ENCODE peak calls at places on chromosomes 1 and 21, in eight cellular contexts. Z is GM23338, L is GM12878, P is HCT116, B is HepG2, C is SK-N-SH, T is Panc1, W is A549. J is an unnamed sample.

GRCh38 chr1:93979718-93980319 is 70.6 kb upstream of the GCLM start:
- DNase-seq in Z (no peak), L (no peak), P (no peak), B (peak), C (no peak), T (no peak), W (peak), J (no peak)

GRCh38 chr1:53559391-53559815 is 100.2 kb downstream of the DMRTB1 start:
- DNase-seq in Z (no peak), L (no peak), P (no peak), B (no peak), C (peak), T (no peak), W (no peak), J (no peak)

GRCh38 chr1:230140221-230141001 is 73.4 kb downstream of the GALNT2 start:
- DNase-seq in Z (peak), L (no peak), P (no peak), B (no peak), C (no peak), T (no peak), W (no peak), J (no peak)

GRCh38 chr1:213110349-213111300 is 59.6 kb downstream of the RPS6KC1 start:
- DNase-seq in Z (no peak), L (peak), P (no peak), B (no peak), C (no peak), T (no peak), W (no peak), J (no peak)

GRCh38 chr1:189323090-189323489 is 1154.6 kb downstream of the BRINP3 start:
- DNase-seq in Z (no peak), L (no peak), P (no peak), B (no peak), C (no peak), T (no peak), W (no peak), J (no peak)

GRCh38 chr1:186191511-186191910 is 183.5 kb downstream of the TPR start:
- DNase-seq in Z (no peak), L (no peak), P (no peak), B (no peak), C (no peak), T (no peak), W (no peak), J (no peak)

GRCh38 chr21:46317710-46318463 is 5.8 kb downstream of the C21orf58 start:
- DNase-seq in Z (peak), L (no peak), P (no peak), B (no peak), C (no peak), T (no peak), W (no peak), J (no peak)

GRCh38 chr1:69081671-69082070 is 486.1 kb upstream of the LRRC7 start:
- DNase-seq in Z (peak), L (no peak), P (no peak), B (no peak), C (no peak), T (no peak), W (no peak), J (no peak)

GRCh38 chr21:38765056-38765455 is 40.7 kb upstream of the ETS2 start:
- DNase-seq in Z (no peak), L (no peak), P (no peak), B (no peak), C (no peak), T (no peak), W (no peak), J (no peak)

GRCh38 chr1:233668725-233669294 is 54.9 kb downstream of the KCNK1 start:
- DNase-seq in Z (no peak), L (peak), P (peak), B (no peak), C (no peak), T (peak), W (peak), J (no peak)

GRCh38 chr1:118479351-118479750 is 294.3 kb upstream of the SPAG17 start:
- DNase-seq in Z (no peak), L (no peak), P (no peak), B (no peak), C (no peak), T (no peak), W (no peak), J (no peak)

GRCh38 chr1:59692591-59692990 is 122.2 kb upstream of the HOOK1 start:
- DNase-seq in Z (no peak), L (no peak), P (no peak), B (no peak), C (peak), T (no peak), W (no peak), J (peak)

GRCh38 chr1:153608089-153608672 is 4.8 kb downstream of the S100A16 start:
- DNase-seq in Z (peak), L (no peak), P (no peak), B (no peak), C (no peak), T (no peak), W (peak), J (no peak)

GRCh38 chr1:172266528-172267174 is 153.8 kb upstream of the C1orf105 start:
- DNase-seq in Z (no peak), L (no peak), P (no peak), B (no peak), C (no peak), T (no peak), W (no peak), J (no peak)

GRCh38 chr1:63624911-63625310 is 31.7 kb downstream of the PGM1 start:
- DNase-seq in Z (no peak), L (no peak), P (no peak), B (no peak), C (no peak), T (no peak), W (no peak), J (no peak)

GRCh38 chr1:3819626-3820245 is 23.4 kb upstream of the LRRC47 start:
- DNase-seq in Z (no peak), L (no peak), P (no peak), B (no peak), C (no peak), T (no peak), W (no peak), J (no peak)

GRCh38 chr21:28257276-28257675 is 735.4 kb downstream of the LTN1 start:
- DNase-seq in Z (no peak), L (no peak), P (no peak), B (peak), C (peak), T (no peak), W (no peak), J (no peak)

GRCh38 chr1:215005078-215005477 is 77.5 kb upstream of the KCNK2 start:
- DNase-seq in Z (no peak), L (no peak), P (no peak), B (no peak), C (peak), T (no peak), W (no peak), J (no peak)

GRCh38 chr1:18926315-18927081 is 24.1 kb upstream of the ALDH4A1 start:
- DNase-seq in Z (no peak), L (peak), P (peak), B (no peak), C (no peak), T (peak), W (peak), J (peak)

GRCh38 chr1:204265665-204266064 is 51.9 kb upstream of the GOLT1A start:
- DNase-seq in Z (no peak), L (no peak), P (no peak), B (no peak), C (no peak), T (no peak), W (no peak), J (no peak)

GRCh38 chr1:53122194-53122846 is 20.1 kb downstream of the SLC1A7 start:
- DNase-seq in Z (no peak), L (no peak), P (no peak), B (no peak), C (peak), T (no peak), W (no peak), J (no peak)

GRCh38 chr1:81832573-81832972 is 31.8 kb downstream of the ADGRL2 start:
- DNase-seq in Z (peak), L (no peak), P (no peak), B (no peak), C (no peak), T (no peak), W (no peak), J (no peak)

GRCh38 chr1:13892671-13893325 is 192.8 kb downstream of the PRDM2 start:
- DNase-seq in Z (peak), L (no peak), P (no peak), B (no peak), C (peak), T (no peak), W (no peak), J (no peak)

GRCh38 chr1:11682799-11683198 is 1.9 kb upstream of the MAD2L2 start:
- DNase-seq in Z (peak), L (no peak), P (no peak), B (no peak), C (no peak), T (no peak), W (no peak), J (no peak)

GRCh38 chr1:185338719-185339622 is 21.9 kb upstream of the IVNS1ABP start:
- DNase-seq in Z (peak), L (peak), P (no peak), B (no peak), C (no peak), T (no peak), W (no peak), J (peak)

GRCh38 chr1:17559618-17560419 is 20.3 kb downstream of the ARHGEF10L start:
- DNase-seq in Z (no peak), L (no peak), P (no peak), B (no peak), C (no peak), T (no peak), W (no peak), J (no peak)

GRCh38 chr21:32918467-32919140 is 107.1 kb upstream of the OLIG2 start:
- DNase-seq in Z (no peak), L (no peak), P (no peak), B (no peak), C (no peak), T (no peak), W (no peak), J (no peak)

GRCh38 chr1:14539953-14540563 is 58.4 kb upstream of the KAZN start:
- DNase-seq in Z (no peak), L (no peak), P (no peak), B (no peak), C (no peak), T (no peak), W (no peak), J (no peak)

GRCh38 chr1:210448293-210448892 is 119.7 kb downstream of the HHAT start:
- DNase-seq in Z (peak), L (no peak), P (peak), B (peak), C (peak), T (peak), W (peak), J (peak)

GRCh38 chr1:208349679-208350330 is 105.6 kb upstream of the PLXNA2 start:
- DNase-seq in Z (no peak), L (no peak), P (no peak), B (no peak), C (no peak), T (no peak), W (no peak), J (no peak)

GRCh38 chr1:241627453-241628329 is 12.5 kb downstream of the CHML start:
- DNase-seq in Z (peak), L (peak), P (peak), B (peak), C (no peak), T (no peak), W (peak), J (no peak)

GRCh38 chr21:37208056-37208705 is 59.0 kb downstream of the VPS26C start:
- DNase-seq in Z (no peak), L (peak), P (no peak), B (peak), C (peak), T (no peak), W (no peak), J (peak)

DNA sequence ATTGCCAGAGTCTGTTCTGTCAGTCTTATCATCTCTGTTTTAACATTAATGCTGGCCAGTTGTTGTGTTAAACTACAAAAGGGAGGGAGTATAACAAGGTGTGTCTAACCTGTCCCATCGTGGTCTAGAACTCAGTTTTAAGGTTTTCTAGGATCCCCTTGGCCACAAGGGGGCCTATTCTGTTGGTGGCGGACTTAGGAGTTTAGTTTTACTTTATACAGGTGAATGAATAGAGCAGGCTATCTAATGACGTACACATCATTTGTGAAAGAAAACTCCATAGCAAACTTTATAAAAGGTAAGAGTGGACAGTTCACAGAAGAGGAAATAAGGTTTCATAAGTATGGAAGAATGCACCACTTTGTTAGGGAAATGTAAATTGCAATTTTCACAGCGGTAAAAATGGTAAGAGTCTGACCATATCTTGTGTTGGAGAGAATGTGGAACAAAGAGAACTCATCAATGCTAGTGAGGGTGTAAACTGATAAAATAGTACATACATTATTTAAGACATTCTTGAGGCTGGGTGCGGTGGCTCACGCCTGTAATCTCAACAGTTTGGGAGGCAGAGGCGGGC is 2.5 kb upstream of the ATF6 start:
- DNase-seq in Z (peak), L (no peak), P (peak), B (peak), C (peak), T (peak), W (peak), J (no peak)
- TF ChIP-seq CTCF in Z (peak), L (peak), P (peak), B (peak), C (peak), T (peak), W (peak), J (peak)

DNA sequence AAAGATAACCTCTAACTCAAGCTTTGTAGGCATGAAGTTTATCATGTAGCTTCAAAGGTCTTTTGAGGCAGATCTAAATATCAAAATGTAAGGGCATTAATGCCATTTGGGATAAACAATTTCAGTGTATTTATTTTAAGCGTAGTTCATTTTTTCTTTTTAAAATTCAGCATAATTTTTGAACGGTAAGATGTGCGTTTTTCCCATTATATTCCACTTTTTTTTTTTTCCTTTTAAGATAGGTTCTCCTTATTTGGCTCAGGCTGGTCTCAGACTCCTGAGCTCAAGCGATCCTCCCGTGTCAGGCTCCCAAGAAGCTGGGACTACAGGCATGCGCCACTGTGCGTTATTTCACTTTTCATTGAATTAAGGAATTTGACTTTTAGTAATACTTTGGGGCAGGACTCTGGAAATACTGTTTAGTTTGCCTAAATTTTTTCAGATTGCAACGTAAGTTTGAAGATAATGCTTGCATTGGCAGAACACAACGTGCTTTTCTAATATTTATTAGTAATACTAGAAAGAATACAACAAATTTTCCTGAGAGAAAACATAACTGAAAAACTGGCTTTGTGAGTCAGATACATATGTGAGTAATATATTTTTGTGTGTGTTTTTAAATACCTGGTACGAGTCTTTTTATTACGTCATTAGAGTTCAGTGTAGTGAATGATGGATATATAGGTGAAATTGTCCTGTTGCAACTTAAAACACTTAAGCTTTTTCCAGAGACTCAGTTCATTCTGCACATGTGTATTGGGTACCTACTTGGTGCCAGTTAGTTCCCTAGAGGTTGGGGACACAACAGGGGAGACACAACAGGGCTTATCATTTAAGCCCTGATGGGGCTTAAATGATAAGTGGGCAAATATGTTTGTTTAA is 2.2 kb downstream of the RALGPS2 start:
- DNase-seq in Z (no peak), L (no peak), P (no peak), B (no peak), C (no peak), T (no peak), W (peak), J (no peak)
- TF ChIP-seq REST in Z (no peak), L (no peak), P (no peak), B (no peak), C (no peak), T (no peak), W (no peak), J (no peak)

GRCh38 chr1:228161381-228161780 is 4.2 kb upstream of the IBA57 start:
- DNase-seq in Z (no peak), L (no peak), P (no peak), B (no peak), C (no peak), T (no peak), W (no peak), J (no peak)
- H3K27ac ChIP-seq in Z (no peak), L (no peak), P (no peak), B (no peak), C (no peak), T (no peak), W (no peak), J (no peak)

DNA sequence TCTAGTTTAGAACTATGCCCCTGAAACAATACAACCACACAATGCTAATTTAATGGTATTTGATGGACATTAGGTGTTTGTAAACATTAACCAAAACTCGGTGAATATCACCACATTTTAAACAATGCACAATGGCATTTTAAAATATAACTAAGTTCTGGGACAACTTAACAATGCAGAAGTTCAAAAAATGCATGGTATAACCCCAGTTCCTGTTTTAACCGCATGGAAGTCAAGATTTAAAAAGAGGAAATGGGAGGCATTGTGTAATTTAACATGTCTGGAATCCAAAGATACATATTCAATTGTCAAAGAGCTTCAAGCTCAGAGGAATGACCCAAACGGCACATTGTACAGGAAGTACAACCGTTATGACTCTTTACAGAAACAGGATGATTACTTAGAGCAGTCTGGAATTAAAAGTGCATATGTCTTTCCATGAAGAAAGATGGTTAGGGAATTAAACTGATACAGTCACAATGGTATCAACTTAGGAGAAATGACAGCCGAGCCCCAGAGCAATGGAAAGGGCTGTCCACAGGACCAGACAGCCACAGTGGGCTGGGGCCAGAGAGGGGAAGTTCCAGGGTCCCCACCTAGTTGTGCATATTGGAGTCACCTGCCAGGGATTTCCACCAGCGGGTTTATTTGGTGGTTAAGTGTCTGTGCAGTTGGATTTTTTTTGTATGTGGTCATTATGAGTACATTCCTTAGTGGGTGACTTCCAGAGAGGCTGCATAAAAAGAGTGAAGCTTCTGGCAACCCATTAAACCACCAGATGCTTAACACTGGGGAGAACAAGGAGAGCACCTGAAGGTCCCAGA is 7.5 kb upstream of the PTTG1IP start:
- DNase-seq in Z (no peak), L (no peak), P (no peak), B (peak), C (no peak), T (no peak), W (no peak), J (peak)
- TF ChIP-seq CTCF in Z (no peak), L (no peak), P (no peak), B (no peak), C (no peak), T (no peak), W (no peak), J (no peak)

DNA sequence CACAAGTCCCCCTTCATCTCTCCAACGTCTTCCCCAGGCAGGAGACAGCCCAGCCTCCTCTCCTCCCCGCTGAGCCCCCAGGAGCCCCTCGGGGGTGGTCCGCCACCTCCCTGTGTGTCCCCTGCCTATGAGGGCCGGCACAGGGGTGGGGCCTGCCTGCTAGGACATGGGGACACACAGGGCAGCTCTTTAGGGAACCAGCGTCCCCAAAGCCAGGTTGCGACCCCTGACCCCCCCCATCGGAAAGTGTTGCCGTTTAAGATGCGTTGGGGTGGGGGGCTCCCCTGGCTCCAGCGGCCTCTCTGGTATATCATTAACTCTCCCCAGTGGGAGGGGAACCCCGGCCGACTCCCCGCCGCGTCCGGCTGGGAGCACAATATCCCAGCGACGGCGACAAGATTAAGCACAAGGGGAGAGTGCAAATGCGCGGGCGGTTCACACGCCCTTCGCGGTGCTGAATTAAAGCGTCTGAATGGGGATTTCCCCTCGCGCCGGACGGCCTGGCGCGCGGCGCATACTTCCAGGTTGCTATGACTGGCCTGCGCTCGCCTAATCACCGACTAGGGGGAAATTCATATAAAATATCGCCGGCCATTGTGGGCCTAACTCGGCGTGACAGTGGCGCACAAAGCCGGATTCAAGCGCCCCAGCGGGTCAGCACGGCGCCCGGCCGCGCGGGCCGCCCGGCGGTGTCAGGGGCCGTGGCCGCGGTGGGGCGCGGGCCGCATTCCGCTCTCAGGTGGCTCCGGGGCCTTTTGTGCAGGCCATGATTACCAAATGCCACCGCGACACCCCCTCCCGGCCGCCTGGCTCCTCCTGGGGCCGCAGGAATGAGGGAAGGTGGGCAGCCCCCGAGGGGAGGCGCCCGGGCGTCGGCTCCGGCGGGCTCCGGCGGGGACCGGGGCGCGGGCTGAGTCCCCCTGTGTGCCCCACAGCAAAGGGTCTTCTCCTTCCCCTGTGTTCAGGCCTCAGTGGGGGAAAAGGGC is 30.9 kb downstream of the WNT3A start:
- DNase-seq in Z (peak), L (no peak), P (no peak), B (no peak), C (no peak), T (no peak), W (no peak), J (no peak)
- TF ChIP-seq REST in Z (no peak), L (no peak), P (no peak), B (no peak), C (no peak), T (no peak), W (no peak), J (no peak)